ENCODE peak calls at places on chromosomes 2 and 18, in five cellular contexts. One of them, this sample, is unnamed.

GRCh38 chr2:9668686-9669338 is 38.0 kb upstream of the YWHAQ start:
- DNase-seq in amygdala: no peak
- DNase-seq in NCI-H774: peak
- DNase-seq in OCI-LY7: no peak
- DNase-seq in SHP77 treated with DMSO at 0.1 percent for 48 hours: peak
- DNase-seq in this sample: no peak

GRCh38 chr18:49030138-49030537 is 79.4 kb upstream of the SMAD7 start:
- DNase-seq in amygdala: no peak
- DNase-seq in NCI-H774: no peak
- DNase-seq in OCI-LY7: no peak
- DNase-seq in SHP77 treated with DMSO at 0.1 percent for 48 hours: no peak
- DNase-seq in this sample: no peak

GRCh38 chr2:30234180-30234971 is 3.0 kb downstream of the LBH start:
- DNase-seq in amygdala: no peak
- DNase-seq in NCI-H774: no peak
- DNase-seq in OCI-LY7: no peak
- DNase-seq in SHP77 treated with DMSO at 0.1 percent for 48 hours: no peak
- DNase-seq in this sample: no peak

GRCh38 chr2:458431-458827 is 170.5 kb upstream of the ALKAL2 start:
- DNase-seq in amygdala: no peak
- DNase-seq in NCI-H774: no peak
- DNase-seq in OCI-LY7: no peak
- DNase-seq in SHP77 treated with DMSO at 0.1 percent for 48 hours: no peak
- DNase-seq in this sample: no peak

GRCh38 chr2:157789933-157790511 is 86.1 kb downstream of the ACVR1 start:
- DNase-seq in amygdala: no peak
- DNase-seq in NCI-H774: peak
- DNase-seq in OCI-LY7: no peak
- DNase-seq in SHP77 treated with DMSO at 0.1 percent for 48 hours: no peak
- DNase-seq in this sample: no peak

GRCh38 chr2:75560022-75560767 is 544 bp downstream of the EVA1A start:
- DNase-seq in amygdala: no peak
- DNase-seq in NCI-H774: peak
- DNase-seq in OCI-LY7: no peak
- DNase-seq in SHP77 treated with DMSO at 0.1 percent for 48 hours: no peak
- DNase-seq in this sample: no peak

GRCh38 chr18:41324020-41324791 is 630.8 kb upstream of the PIK3C3 start:
- DNase-seq in amygdala: no peak
- DNase-seq in NCI-H774: no peak
- DNase-seq in OCI-LY7: no peak
- DNase-seq in SHP77 treated with DMSO at 0.1 percent for 48 hours: no peak
- DNase-seq in this sample: no peak

GRCh38 chr2:191679818-191680600 is 2.1 kb downstream of the NABP1 start:
- DNase-seq in amygdala: no peak
- DNase-seq in NCI-H774: no peak
- DNase-seq in OCI-LY7: peak
- DNase-seq in SHP77 treated with DMSO at 0.1 percent for 48 hours: no peak
- DNase-seq in this sample: no peak

GRCh38 chr2:46689993-46690392 is 210.6 kb downstream of the TMEM247 start:
- DNase-seq in amygdala: no peak
- DNase-seq in NCI-H774: no peak
- DNase-seq in OCI-LY7: no peak
- DNase-seq in SHP77 treated with DMSO at 0.1 percent for 48 hours: no peak
- DNase-seq in this sample: no peak

GRCh38 chr2:69831354-69831905 is 2.0 kb downstream of the GMCL1 start:
- DNase-seq in amygdala: no peak
- DNase-seq in NCI-H774: no peak
- DNase-seq in OCI-LY7: no peak
- DNase-seq in SHP77 treated with DMSO at 0.1 percent for 48 hours: no peak
- DNase-seq in this sample: no peak

GRCh38 chr2:98898423-98898841 is 37.6 kb downstream of the CRACDL start:
- DNase-seq in amygdala: no peak
- DNase-seq in NCI-H774: no peak
- DNase-seq in OCI-LY7: no peak
- DNase-seq in SHP77 treated with DMSO at 0.1 percent for 48 hours: no peak
- DNase-seq in this sample: no peak

GRCh38 chr2:60519259-60519863 is 34.1 kb downstream of the BCL11A start:
- DNase-seq in amygdala: no peak
- DNase-seq in NCI-H774: no peak
- DNase-seq in OCI-LY7: no peak
- DNase-seq in SHP77 treated with DMSO at 0.1 percent for 48 hours: no peak
- DNase-seq in this sample: no peak

GRCh38 chr2:25323042-25323514 is 18.6 kb downstream of the DNMT3A start:
- DNase-seq in amygdala: no peak
- DNase-seq in NCI-H774: no peak
- DNase-seq in OCI-LY7: no peak
- DNase-seq in SHP77 treated with DMSO at 0.1 percent for 48 hours: no peak
- DNase-seq in this sample: no peak

GRCh38 chr2:50438293-50438692 is 593.6 kb downstream of the NRXN1 start:
- DNase-seq in amygdala: no peak
- DNase-seq in NCI-H774: no peak
- DNase-seq in OCI-LY7: no peak
- DNase-seq in SHP77 treated with DMSO at 0.1 percent for 48 hours: no peak
- DNase-seq in this sample: no peak

GRCh38 chr2:163698857-163699256 is 37.0 kb downstream of the FIGN start:
- DNase-seq in amygdala: no peak
- DNase-seq in NCI-H774: no peak
- DNase-seq in OCI-LY7: no peak
- DNase-seq in SHP77 treated with DMSO at 0.1 percent for 48 hours: no peak
- DNase-seq in this sample: no peak

GRCh38 chr18:27696148-27696547 is 480.8 kb downstream of the CDH2 start:
- DNase-seq in amygdala: no peak
- DNase-seq in NCI-H774: no peak
- DNase-seq in OCI-LY7: no peak
- DNase-seq in SHP77 treated with DMSO at 0.1 percent for 48 hours: no peak
- DNase-seq in this sample: no peak

This sample was measured in COLO829.